ENCODE peak calls at places on chromosomes 5 and 9, in six cellular contexts. M is fibroblast of the aortic adventitia, F is left ventricle myocardium inferior, P is heart right ventricle, D is prostate gland, V is AG04449. W is an unnamed sample.

GRCh38 chr9:6845128-6845826 is 87.5 kb downstream of the KDM4C start:
- DNase-seq in F (no peak), V (no peak), D (no peak), M (no peak), P (no peak), W (no peak)

GRCh38 chr5:172820046-172820767 is 13.8 kb upstream of the ERGIC1 start:
- DNase-seq in D (peak), F (no peak), M (peak), V (no peak), P (peak), W (no peak)

GRCh38 chr5:662751-663435 is 30.3 kb downstream of the TPPP start:
- DNase-seq in D (no peak), M (no peak), V (no peak), F (peak), P (no peak), W (no peak)

GRCh38 chr9:79193001-79193400 is 378.8 kb upstream of the TLE4 start:
- DNase-seq in M (peak), D (no peak), P (no peak), F (no peak), V (peak), W (peak)

GRCh38 chr5:123813937-123814624 is 302.1 kb downstream of the CSNK1G3 start:
- DNase-seq in D (no peak), V (peak), P (no peak), M (no peak), F (no peak), W (peak)

GRCh38 chr9:76441551-76442322 is 17.2 kb upstream of the GCNT1 start:
- DNase-seq in M (peak), P (no peak), F (no peak), D (no peak), V (no peak), W (peak)

GRCh38 chr9:102434545-102434944 is 560.6 kb upstream of the CYLC2 start:
- DNase-seq in V (no peak), M (no peak), P (no peak), F (no peak), D (no peak), W (no peak)

GRCh38 chr9:77011973-77012817 is 7.3 kb upstream of the FOXB2 start:
- DNase-seq in D (no peak), V (no peak), M (peak), F (peak), P (peak), W (peak)

GRCh38 chr9:27377811-27378345 is 80.9 kb upstream of the EQTN start:
- DNase-seq in F (no peak), D (no peak), V (no peak), M (no peak), P (no peak), W (no peak)

GRCh38 chr5:163951069-163951468 is 445.6 kb downstream of the MAT2B start:
- DNase-seq in P (peak), M (no peak), D (no peak), F (no peak), V (no peak), W (no peak)

GRCh38 chr9:113343732-113344231 is 3.7 kb upstream of the WDR31 start:
- DNase-seq in V (no peak), P (peak), D (peak), F (peak), M (peak), W (peak)

GRCh38 chr5:80569086-80569960 is 757 bp downstream of the ANKRD34B start:
- DNase-seq in P (no peak), F (no peak), V (no peak), D (no peak), M (no peak), W (no peak)

GRCh38 chr9:120935383-120935857 is 8.8 kb upstream of the TRAF1 start:
- DNase-seq in D (peak), M (peak), F (peak), V (peak), P (peak), W (peak)

GRCh38 chr9:131847665-131848354 is 107.9 kb upstream of the RAPGEF1 start:
- DNase-seq in D (no peak), F (no peak), V (no peak), P (no peak), M (no peak), W (no peak)

GRCh38 chr9:136623016-136623848 is 39.5 kb upstream of the EGFL7 start:
- DNase-seq in M (no peak), V (no peak), P (no peak), D (no peak), F (no peak), W (no peak)

GRCh38 chr5:146185161-146185560 is 2.7 kb upstream of the LARS1 start:
- DNase-seq in V (no peak), M (no peak), P (no peak), F (no peak), D (no peak), W (no peak)

GRCh38 chr5:55276771-55277170 is 30.7 kb downstream of the DHX29 start:
- DNase-seq in D (no peak), M (peak), F (no peak), P (no peak), V (peak), W (peak)

GRCh38 chr5:102547659-102548058 is 48.9 kb upstream of the SLCO6A1 start:
- DNase-seq in D (no peak), F (no peak), V (no peak), P (no peak), M (no peak), W (peak)

GRCh38 chr5:150540615-150541396 is 32.9 kb downstream of the NDST1 start:
- DNase-seq in V (peak), P (peak), F (no peak), D (peak), M (peak), W (peak)

GRCh38 chr5:21817668-21818419 is 1035.3 kb downstream of the CDH12 start:
- DNase-seq in F (no peak), M (peak), D (no peak), P (no peak), V (no peak), W (no peak)

GRCh38 chr5:141846031-141846430 is 32.2 kb downstream of the PCDH1 start:
- DNase-seq in F (no peak), M (peak), P (peak), V (no peak), D (no peak), W (peak)

GRCh38 chr5:38462972-38463633 is 93.3 kb downstream of the LIFR start:
- DNase-seq in V (no peak), F (no peak), D (no peak), P (no peak), M (no peak), W (no peak)

GRCh38 chr5:134511796-134512660 is 13.4 kb upstream of the JADE2 start:
- DNase-seq in D (no peak), P (peak), F (peak), M (peak), V (no peak), W (peak)

GRCh38 chr5:77087484-77088291 is 603 bp upstream of the ZBED3 start:
- DNase-seq in P (peak), V (no peak), M (peak), D (peak), F (peak), W (no peak)

GRCh38 chr9:95341262-95342011 is 23.9 kb upstream of the FANCC start:
- DNase-seq in M (peak), P (peak), V (no peak), D (no peak), F (no peak), W (peak)

GRCh38 chr5:65172486-65173129 is 309.1 kb downstream of the ADAMTS6 start:
- DNase-seq in M (peak), V (peak), D (no peak), P (no peak), F (no peak), W (peak)

GRCh38 chr9:78261403-78262001 is 25.6 kb downstream of the CEP78 start:
- DNase-seq in D (no peak), V (no peak), P (no peak), F (no peak), M (peak), W (peak)

GRCh38 chr5:94040591-94041148 is 299.3 kb upstream of the POU5F2 start:
- DNase-seq in P (no peak), D (no peak), V (no peak), F (no peak), M (no peak), W (no peak)

GRCh38 chr5:148659641-148660345 is 5.5 kb upstream of the HTR4 start:
- DNase-seq in M (no peak), P (no peak), D (no peak), V (no peak), F (no peak), W (no peak)
- TF ChIP-seq CTCF in M (no peak), P (no peak), D (no peak), V (no peak), F (no peak), W (no peak)

GRCh38 chr5:82169892-82170291 is 108.3 kb downstream of the RPS23 start:
- DNase-seq in P (no peak), M (no peak), V (no peak), D (no peak), F (no peak), W (no peak)

GRCh38 chr5:82176115-82176514 is 102.0 kb downstream of the RPS23 start:
- DNase-seq in P (no peak), F (no peak), V (no peak), D (no peak), M (peak), W (peak)

GRCh38 chr5:82178378-82178777 is 99.8 kb downstream of the RPS23 start:
- DNase-seq in V (no peak), D (no peak), F (no peak), P (no peak), M (no peak), W (no peak)

GRCh38 chr5:82174128-82174918 is 103.8 kb downstream of the RPS23 start:
- DNase-seq in V (peak), M (peak), F (peak), D (no peak), P (peak), W (peak)

DNA sequence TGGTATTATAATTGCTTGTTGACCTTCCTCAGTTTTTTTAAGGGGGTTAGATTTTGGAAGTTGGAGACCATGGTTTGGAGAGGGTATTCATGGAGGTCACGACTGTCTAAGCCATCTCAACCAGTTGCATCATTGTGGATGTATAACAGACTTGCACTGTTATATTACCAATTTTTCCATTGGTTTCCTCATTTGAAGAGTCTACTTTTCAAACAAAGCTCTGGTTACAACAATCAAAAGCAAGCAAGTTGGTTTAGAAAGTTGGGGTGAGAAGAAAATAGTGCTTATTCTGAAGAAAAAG is 103.3 kb downstream of the RPS23 start:
- DNase-seq in P (no peak), D (no peak), F (no peak), V (no peak), M (no peak), W (no peak)
- H3K4me3 ChIP-seq in P (no peak), D (no peak), F (no peak), V (no peak), M (no peak), W (no peak)

GRCh38 chr5:135885031-135885430 is 10.6 kb downstream of the IL9 start:
- DNase-seq in F (no peak), D (no peak), P (no peak), V (no peak), M (no peak), W (no peak)

GRCh38 chr5:135881244-135881643 is 14.4 kb downstream of the IL9 start:
- DNase-seq in P (no peak), V (no peak), F (no peak), M (no peak), D (no peak), W (no peak)

GRCh38 chr5:135880801-135881200 is 14.8 kb downstream of the IL9 start:
- DNase-seq in D (no peak), M (no peak), P (no peak), V (no peak), F (no peak), W (no peak)

GRCh38 chr5:135883026-135883425 is 12.6 kb downstream of the IL9 start:
- DNase-seq in P (no peak), V (no peak), D (no peak), F (no peak), M (no peak), W (no peak)

GRCh38 chr5:135883441-135883840 is 12.2 kb downstream of the IL9 start:
- DNase-seq in M (no peak), V (no peak), P (no peak), F (no peak), D (no peak), W (no peak)
- TF ChIP-seq CTCF in M (no peak), V (no peak), P (no peak), F (no peak), D (no peak), W (peak)

GRCh38 chr5:132275367-132276220 is 18.1 kb downstream of the PDLIM4 start:
- DNase-seq in D (no peak), M (no peak), V (no peak), F (no peak), P (no peak), W (no peak)
- H3K4me3 ChIP-seq in D (no peak), M (no peak), V (no peak), F (no peak), P (no peak), W (no peak)

DNA sequence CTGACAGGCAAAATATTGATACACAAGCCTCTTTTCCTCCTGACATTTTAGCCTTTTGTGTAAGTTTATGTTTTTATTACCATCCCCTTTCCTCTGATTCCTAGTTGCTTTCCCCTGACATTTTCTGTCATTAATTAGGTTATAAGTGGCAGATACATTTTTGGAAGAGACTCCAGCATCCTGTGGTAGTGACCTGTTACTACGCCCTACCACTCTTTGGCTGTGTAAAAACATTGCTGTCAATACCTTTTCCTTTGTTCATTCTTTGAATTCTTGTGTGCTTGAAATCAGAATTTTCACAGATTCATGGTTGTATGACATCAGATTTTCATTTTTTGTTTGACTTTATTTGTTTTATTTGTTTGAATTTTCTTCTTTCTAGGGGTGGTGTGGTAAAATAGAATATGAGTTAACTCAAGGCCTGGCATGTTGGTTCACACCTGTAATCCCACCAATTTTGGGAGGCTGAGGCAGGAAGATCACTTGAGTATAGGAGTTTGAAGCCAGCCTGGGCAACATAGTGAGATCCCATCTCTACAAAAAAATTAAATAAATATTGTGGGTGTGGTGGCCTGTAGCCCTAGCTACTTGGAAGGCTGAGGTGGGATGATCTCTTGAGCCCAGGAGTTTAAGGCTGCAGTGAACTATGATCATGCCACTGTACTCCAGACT is 43.4 kb downstream of the UBE2R2 start:
- DNase-seq in M (peak), F (no peak), D (no peak), P (no peak), V (no peak), W (peak)
- TF ChIP-seq CTCF in M (peak), F (peak), D (no peak), P (no peak), V (no peak), W (peak)

DNA sequence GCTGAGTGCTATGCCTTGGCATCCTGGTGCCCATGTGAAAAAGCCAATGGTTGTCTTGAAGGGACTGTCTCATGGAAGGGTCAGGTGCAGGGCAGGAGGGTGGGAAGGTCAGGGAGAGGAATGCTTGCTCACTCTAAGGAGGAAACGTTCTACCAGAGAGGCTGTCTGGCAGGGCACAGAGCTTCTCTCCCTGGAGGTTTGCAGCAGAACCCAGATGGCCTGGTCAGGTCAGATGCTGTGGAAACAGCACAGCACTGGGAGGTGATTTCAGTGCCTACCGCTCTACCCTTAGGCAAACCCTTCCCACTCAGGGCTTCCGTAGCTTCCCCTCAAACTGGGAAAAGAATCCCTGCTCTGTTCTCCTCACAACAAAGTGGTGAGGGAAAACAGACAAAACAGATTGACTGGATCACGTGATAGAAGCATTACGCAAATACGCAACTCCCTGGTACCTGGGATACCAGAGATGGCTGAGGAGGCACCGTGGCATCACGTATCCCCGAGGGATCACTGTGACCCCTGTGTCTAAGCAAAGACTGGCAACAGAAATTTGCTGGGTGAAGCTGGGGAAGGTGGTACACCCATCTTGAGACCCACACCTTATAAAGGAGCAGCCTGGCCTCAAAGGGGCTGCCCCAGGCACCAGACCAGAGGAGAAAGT is 3.9 kb upstream of the MGAT1 start:
- DNase-seq in M (no peak), F (no peak), D (no peak), V (no peak), P (no peak), W (no peak)
- H3K4me3 ChIP-seq in M (peak), F (peak), D (no peak), V (no peak), P (no peak), W (no peak)

DNA sequence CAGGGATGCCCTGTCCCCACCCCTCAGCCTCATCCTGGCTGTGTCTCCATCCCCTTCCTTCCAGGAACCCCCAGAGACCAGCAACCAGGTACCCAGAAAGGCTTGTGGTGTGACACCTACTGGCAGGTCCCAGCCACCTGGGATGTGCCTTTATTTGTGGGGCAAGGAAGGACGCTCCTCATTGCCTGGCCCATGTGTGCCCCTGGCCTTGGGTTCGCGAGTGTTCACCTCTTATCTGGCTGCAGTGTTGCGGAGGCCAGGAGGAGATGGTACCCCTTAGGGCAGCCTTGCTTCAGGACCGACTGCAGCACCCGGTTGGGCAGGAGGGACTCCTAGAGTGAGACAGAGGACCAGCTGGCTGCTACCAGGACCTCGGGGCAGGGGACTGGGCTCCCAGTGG is 8.8 kb downstream of the C9orf50 start:
- DNase-seq in M (no peak), V (no peak), P (no peak), D (no peak), F (no peak), W (no peak)
- TF ChIP-seq CTCF in M (no peak), V (no peak), P (no peak), D (no peak), F (no peak), W (no peak)

W was measured in AG10803.